ENCODE peak calls at places on chromosomes 3 and 15, in five cellular contexts. B is PC-3, Y is heart right ventricle, A is uterus, G is esophagus squamous epithelium. Q is an unnamed sample.

GRCh38 chr15:72196409-72197044 is 1.1 kb downstream of the GRAMD2A start:
- DNase-seq in B (no peak), Y (no peak), A (no peak), G (no peak), Q (peak)

GRCh38 chr3:71533588-71533987 is 49.9 kb downstream of the FOXP1 start:
- DNase-seq in B (no peak), Y (no peak), A (no peak), G (no peak), Q (no peak)

GRCh38 chr15:51283026-51283425 is 55.4 kb downstream of the CYP19A1 start:
- DNase-seq in B (no peak), Y (no peak), A (no peak), G (no peak), Q (no peak)

GRCh38 chr15:56038015-56038414 is 44.6 kb upstream of the NEDD4 start:
- DNase-seq in B (no peak), Y (no peak), A (no peak), G (no peak), Q (no peak)

GRCh38 chr3:12486001-12486400 is 1.7 kb downstream of the TSEN2 start:
- DNase-seq in B (no peak), Y (no peak), A (no peak), G (no peak), Q (no peak)

GRCh38 chr15:33313491-33313890 is 2.7 kb downstream of the RYR3 start:
- DNase-seq in B (peak), Y (no peak), A (no peak), G (no peak), Q (no peak)

GRCh38 chr3:151037746-151038145 is 47.7 kb upstream of the MED12L start:
- DNase-seq in B (peak), Y (peak), A (peak), G (no peak), Q (no peak)

GRCh38 chr3:149011676-149012075 is 20.3 kb downstream of the GYG1 start:
- DNase-seq in B (no peak), Y (no peak), A (no peak), G (no peak), Q (no peak)

GRCh38 chr3:163056874-163057497 is 1560.4 kb downstream of the OTOL1 start:
- DNase-seq in B (peak), Y (no peak), A (no peak), G (no peak), Q (peak)

GRCh38 chr15:73632670-73633058 is 525 bp downstream of the NPTN start:
- DNase-seq in B (no peak), Y (no peak), A (no peak), G (no peak), Q (no peak)

GRCh38 chr3:116469546-116469945 is 24.3 kb upstream of the LSAMP start:
- DNase-seq in B (no peak), Y (no peak), A (no peak), G (no peak), Q (no peak)

GRCh38 chr3:123347691-123348264 is 101.1 kb downstream of the ADCY5 start:
- DNase-seq in B (peak), Y (no peak), A (no peak), G (no peak), Q (no peak)

GRCh38 chr15:51323749-51324148 is 14.6 kb downstream of the CYP19A1 start:
- DNase-seq in B (no peak), Y (no peak), A (no peak), G (no peak), Q (no peak)

GRCh38 chr3:188052966-188053340 is 101.0 kb upstream of the LPP start:
- DNase-seq in B (no peak), Y (no peak), A (no peak), G (no peak), Q (no peak)
- H3K27ac ChIP-seq in B (no peak), Y (peak), A (peak), G (peak), Q (no peak)

DNA sequence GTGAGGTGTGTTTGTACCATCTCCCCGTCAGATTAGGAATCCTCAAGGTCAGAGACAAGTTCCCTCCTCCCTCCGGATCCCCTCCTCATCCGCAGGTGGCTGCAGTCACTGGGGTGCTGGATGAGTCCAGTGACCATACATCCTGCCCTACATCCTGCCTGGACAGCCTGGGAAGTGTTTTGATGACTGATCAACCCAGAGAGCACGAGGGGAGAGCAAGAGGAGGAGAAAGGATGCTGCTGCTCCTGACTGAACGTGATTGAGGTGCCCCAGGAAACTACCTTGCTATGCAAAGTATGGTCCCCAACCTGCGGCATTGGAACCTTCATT is 65.1 kb downstream of the SLC12A8 start:
- DNase-seq in B (no peak), Y (no peak), A (no peak), G (no peak), Q (no peak)
- H3K4me3 ChIP-seq in B (no peak), Y (no peak), A (no peak), G (no peak), Q (no peak)

DNA sequence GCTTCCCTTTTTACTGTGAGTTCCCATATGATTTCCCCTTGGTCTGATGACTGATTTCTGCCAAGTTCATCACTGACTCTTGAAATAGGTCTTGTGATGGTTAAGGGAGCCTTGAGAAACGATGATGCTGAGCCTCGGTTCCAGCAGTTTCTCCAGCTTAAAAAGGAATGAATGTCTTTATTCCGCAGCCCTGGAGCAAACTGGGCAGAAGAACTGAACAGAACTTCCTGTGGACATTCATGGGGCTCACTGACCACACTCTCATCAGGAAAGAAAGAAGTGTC is 29.3 kb upstream of the LDHAL6B start:
- DNase-seq in B (no peak), Y (no peak), A (no peak), G (no peak), Q (no peak)
- H3K27ac ChIP-seq in B (no peak), Y (peak), A (peak), G (no peak), Q (no peak)

DNA sequence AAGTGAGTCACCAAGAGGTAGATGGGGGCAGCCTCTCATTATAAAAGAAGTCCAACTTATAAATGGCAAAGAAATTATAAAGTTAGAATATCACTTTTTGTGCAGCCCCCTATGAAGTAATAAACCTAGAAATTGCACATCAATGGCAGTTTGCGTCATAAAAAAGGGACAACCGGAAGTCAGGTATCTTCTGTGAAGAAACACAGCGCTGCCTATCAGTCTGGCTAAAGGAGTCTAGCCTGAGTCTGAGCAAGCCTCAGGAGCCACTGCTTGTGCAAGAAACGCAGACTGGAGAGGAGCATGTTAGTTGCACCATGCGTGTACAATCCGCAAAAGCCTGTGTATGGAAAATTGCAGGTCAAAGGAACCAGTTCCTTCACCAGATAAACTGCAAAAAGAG is 178.4 kb downstream of the ARRDC4 start:
- DNase-seq in B (no peak), Y (no peak), A (no peak), G (no peak), Q (no peak)
- H3K4me3 ChIP-seq in B (no peak), Y (no peak), A (no peak), G (no peak), Q (no peak)

GRCh38 chr3:73504852-73505251 is 119.9 kb downstream of the PDZRN3 start:
- DNase-seq in B (no peak), Y (no peak), A (no peak), G (no peak), Q (no peak)
- H3K27ac ChIP-seq in B (no peak), Y (peak), A (no peak), G (no peak), Q (no peak)

GRCh38 chr3:119790369-119790768 is 8.5 kb downstream of the NR1I2 start:
- DNase-seq in B (no peak), Y (no peak), A (no peak), G (no peak), Q (no peak)

GRCh38 chr3:119794401-119794800 is 12.5 kb downstream of the NR1I2 start:
- DNase-seq in B (no peak), Y (no peak), A (no peak), G (no peak), Q (no peak)

GRCh38 chr3:119794971-119795612 is 13.2 kb downstream of the NR1I2 start:
- DNase-seq in B (peak), Y (no peak), A (no peak), G (no peak), Q (no peak)

GRCh38 chr3:119795849-119796248 is 13.9 kb downstream of the NR1I2 start:
- DNase-seq in B (no peak), Y (no peak), A (no peak), G (no peak), Q (no peak)

DNA sequence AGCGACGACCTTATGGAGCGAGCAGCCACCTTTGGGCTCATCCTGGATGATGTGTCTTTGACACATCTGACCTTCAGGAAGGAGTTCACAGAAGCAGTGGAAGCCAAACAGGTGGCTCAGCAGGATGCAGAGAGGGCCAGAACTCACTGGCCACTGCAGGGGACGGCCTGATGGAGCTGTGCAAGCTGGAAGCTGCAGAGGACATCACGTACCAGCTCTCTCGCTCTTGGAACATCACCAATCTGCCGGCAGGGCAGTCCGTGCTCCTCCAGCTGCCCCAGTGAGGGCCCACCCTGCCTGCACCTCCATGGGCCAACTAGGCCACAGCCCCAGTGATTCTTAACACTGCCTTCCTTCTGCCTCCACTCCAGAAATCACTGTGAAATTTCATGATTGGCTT is 10.4 kb downstream of the NR1I2 start:
- DNase-seq in B (no peak), Y (no peak), A (no peak), G (no peak), Q (no peak)
- H3K4me3 ChIP-seq in B (no peak), Y (no peak), A (no peak), G (no peak), Q (no peak)

DNA sequence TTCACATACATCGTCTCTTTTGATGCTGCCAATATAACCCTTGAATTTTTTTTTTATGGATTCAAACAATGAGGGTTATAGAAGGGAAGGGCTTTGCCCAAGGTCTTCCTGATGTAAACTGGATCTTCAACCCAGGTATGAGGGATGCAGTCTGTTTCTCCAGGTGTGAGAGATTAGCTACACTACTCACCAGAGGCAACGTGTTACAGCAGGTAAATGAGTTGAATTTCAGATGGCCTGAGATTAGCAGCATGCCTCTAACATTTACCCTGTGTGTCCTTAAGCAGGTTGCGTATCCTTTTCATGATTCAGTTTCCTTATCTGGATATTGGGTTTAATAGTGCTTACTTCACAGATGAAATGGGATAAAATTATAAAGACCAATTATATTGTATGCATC is 1.9 kb downstream of the RTP4 start:
- DNase-seq in B (no peak), Y (no peak), A (no peak), G (no peak), Q (no peak)
- H3K27ac ChIP-seq in B (no peak), Y (no peak), A (no peak), G (no peak), Q (no peak)

DNA sequence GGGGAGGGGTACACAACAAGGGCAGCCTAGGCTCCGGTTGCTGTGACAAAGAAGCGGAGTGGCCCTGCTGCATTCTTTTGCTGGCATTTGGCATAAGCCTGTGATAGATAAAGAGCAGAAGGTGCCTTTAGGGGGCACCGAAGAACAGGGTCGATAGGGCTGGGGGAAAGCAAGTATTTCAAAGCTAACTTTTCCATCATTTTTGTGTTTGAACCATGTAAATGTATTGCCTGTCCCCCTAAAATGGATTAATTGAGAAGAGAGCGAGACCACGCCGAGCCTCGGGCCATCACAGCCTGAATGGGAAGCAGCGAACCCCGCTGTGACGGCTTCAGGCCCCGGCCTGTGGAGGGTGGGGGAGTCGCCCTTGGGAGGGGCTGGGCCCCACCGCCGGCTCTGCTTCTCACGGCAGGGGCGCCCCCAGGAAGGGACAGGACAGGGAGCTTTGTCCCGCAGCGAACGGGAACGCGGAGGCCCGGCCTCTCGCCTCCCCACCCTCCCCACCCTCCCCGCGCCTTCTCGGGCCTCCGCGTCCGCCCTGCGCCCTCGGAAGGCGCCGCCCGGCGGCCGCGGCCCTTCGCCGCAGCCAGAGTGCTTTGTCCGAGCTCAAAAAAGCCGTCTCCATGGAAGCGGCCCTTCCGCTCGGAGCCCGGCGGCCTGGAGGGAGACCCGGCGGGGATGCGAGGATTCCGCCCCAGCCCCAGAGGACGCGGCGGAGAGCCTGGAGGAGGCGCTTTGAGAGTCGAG is 32.4 kb upstream of the ALDH1L1 start:
- DNase-seq in B (peak), Y (peak), A (peak), G (no peak), Q (peak)
- H3K4me3 ChIP-seq in B (peak), Y (peak), A (peak), G (peak), Q (peak)

Q was measured in WERI-Rb-1.